ENCODE peak calls at places on chromosomes 3 and 15, in nine cellular contexts. J is ovary, W is breast epithelium, Y is Peyer's patch, C is suprapubic skin, N is uterus, D is H54, B is adrenal gland, Z is body of pancreas. P is an unnamed sample.

GRCh38 chr3:126061301-126062032 is 22.5 kb downstream of the SLC41A3 start:
- DNase-seq in J (no peak), W (no peak), Y (no peak), C (no peak), N (no peak), D (no peak), B (no peak), Z (no peak), P (no peak)

GRCh38 chr3:98223907-98224672 is 40.0 kb upstream of the OR5H6 start:
- DNase-seq in J (no peak), W (no peak), Y (no peak), C (no peak), N (no peak), D (no peak), B (no peak), Z (no peak), P (no peak)

GRCh38 chr3:155391583-155391982 is 98.1 kb upstream of the STRIT1 start:
- DNase-seq in J (no peak), W (peak), Y (no peak), C (no peak), N (peak), D (peak), B (no peak), Z (peak), P (no peak)

GRCh38 chr3:52458770-52459540 is 3.6 kb downstream of the NISCH start:
- DNase-seq in J (no peak), W (no peak), Y (no peak), C (no peak), N (no peak), D (no peak), B (no peak), Z (no peak), P (no peak)

GRCh38 chr15:66164788-66165187 is 88.8 kb downstream of the MEGF11 start:
- DNase-seq in J (no peak), W (no peak), Y (no peak), C (no peak), N (no peak), D (no peak), B (no peak), Z (no peak), P (no peak)

GRCh38 chr3:177835008-177835407 is 637.7 kb upstream of the TBL1XR1 start:
- DNase-seq in J (no peak), W (no peak), Y (no peak), C (no peak), N (no peak), D (peak), B (no peak), Z (no peak), P (no peak)

GRCh38 chr15:71237456-71238188 is 122.4 kb downstream of the THSD4 start:
- DNase-seq in J (peak), W (no peak), Y (peak), C (no peak), N (peak), D (peak), B (no peak), Z (peak), P (peak)

GRCh38 chr15:89501646-89502045 is 5.3 kb upstream of the RHCG start:
- DNase-seq in J (no peak), W (no peak), Y (no peak), C (peak), N (no peak), D (no peak), B (no peak), Z (no peak), P (no peak)

GRCh38 chr3:122928396-122929187 is 99.0 kb downstream of the SEMA5B start:
- DNase-seq in J (no peak), W (no peak), Y (no peak), C (peak), N (no peak), D (no peak), B (no peak), Z (no peak), P (no peak)

GRCh38 chr3:9807981-9808344 is 2.1 kb upstream of the TTLL3 start:
- DNase-seq in J (no peak), W (no peak), Y (no peak), C (no peak), N (no peak), D (no peak), B (no peak), Z (no peak), P (no peak)

GRCh38 chr15:56016281-56016680 is 22.9 kb upstream of the NEDD4 start:
- DNase-seq in J (no peak), W (no peak), Y (no peak), C (no peak), N (no peak), D (no peak), B (no peak), Z (no peak), P (no peak)

GRCh38 chr15:31870336-31871158 is 159.8 kb upstream of the CHRNA7 start:
- DNase-seq in J (peak), W (peak), Y (peak), C (peak), N (peak), D (peak), B (peak), Z (peak), P (peak)
- TF ChIP-seq POLR2A in J (peak), W (no peak), Y (no peak), C (no peak), N (no peak), D (no peak), B (peak), Z (peak), P (no peak)

DNA sequence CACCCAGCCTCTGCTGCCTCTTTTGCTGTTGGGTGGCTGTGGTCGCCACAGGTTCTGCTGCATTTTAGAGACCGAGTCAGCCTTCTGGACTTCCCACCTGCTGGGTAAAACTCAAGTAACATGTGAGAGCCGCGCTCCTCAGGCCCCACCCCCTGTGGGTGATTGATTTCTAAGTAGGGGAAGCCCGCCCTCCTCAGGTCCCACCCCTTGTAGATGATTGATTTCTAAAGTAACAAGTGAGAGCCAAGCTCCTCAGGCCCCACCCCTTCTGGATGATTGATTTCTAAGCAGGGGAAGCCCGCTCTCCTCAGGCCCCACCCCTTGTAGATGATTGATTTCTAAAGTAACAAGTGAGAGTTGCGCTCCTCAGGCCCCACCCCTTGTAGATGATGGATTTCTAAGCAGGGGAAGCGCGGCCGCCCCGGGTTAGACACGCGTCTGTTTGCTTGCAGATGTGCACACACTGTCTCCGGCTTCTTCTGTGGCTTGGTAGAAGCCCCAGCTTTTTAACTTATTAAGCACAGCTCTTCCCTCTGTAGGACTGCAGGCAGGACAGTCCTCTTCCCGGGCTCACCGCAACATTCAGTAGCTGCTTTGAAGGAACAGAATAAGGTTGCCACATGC is 83.4 kb downstream of the FAM43A start:
- DNase-seq in J (peak), W (peak), Y (peak), C (peak), N (peak), D (peak), B (peak), Z (peak), P (peak)
- TF ChIP-seq POLR2A in J (no peak), W (no peak), Y (no peak), C (no peak), N (no peak), D (no peak), B (no peak), Z (no peak), P (no peak)

DNA sequence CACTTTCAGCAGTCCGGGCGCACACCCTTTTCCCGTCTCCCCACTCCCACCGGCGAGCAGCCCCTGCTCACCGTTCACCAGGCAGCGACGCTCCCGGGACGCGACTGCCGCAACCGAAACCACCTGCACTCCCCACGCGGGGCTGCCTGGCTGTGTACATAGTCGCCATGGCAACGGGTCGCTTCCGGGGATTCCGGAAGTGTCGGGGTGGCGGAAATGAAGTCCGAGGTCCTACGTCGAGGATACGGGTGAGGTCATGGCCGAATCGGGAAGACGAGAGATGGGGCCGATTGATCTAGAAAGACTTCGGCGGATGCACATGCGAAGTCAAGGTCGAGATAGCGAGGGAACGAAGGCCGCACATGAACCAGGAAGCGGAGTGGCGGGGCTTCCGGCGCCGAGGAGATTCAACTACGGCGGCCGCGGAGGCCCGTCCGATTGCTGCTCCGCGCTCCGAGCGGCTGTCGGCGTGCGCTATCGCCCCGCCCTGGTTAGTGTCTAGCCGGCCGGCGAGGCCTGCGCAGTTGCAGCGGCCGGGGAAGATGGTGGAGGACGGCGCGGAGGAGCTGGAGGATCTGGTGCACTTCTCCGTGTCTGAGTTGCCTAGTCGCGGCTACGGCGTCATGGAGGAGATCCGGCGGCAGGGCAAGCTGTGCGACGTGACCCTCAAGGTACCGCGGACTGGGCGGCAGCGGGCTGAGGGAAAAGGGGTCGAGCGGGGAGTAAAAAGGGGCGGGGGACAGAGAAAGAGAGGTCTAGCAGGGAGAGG is at the start of the genes KIF9 and KLHL18:
- DNase-seq in J (peak), W (peak), Y (peak), C (peak), N (peak), D (peak), B (peak), Z (peak), P (peak)
- TF ChIP-seq POLR2A in J (peak), W (no peak), Y (peak), C (no peak), N (no peak), D (peak), B (peak), Z (peak), P (no peak)

DNA sequence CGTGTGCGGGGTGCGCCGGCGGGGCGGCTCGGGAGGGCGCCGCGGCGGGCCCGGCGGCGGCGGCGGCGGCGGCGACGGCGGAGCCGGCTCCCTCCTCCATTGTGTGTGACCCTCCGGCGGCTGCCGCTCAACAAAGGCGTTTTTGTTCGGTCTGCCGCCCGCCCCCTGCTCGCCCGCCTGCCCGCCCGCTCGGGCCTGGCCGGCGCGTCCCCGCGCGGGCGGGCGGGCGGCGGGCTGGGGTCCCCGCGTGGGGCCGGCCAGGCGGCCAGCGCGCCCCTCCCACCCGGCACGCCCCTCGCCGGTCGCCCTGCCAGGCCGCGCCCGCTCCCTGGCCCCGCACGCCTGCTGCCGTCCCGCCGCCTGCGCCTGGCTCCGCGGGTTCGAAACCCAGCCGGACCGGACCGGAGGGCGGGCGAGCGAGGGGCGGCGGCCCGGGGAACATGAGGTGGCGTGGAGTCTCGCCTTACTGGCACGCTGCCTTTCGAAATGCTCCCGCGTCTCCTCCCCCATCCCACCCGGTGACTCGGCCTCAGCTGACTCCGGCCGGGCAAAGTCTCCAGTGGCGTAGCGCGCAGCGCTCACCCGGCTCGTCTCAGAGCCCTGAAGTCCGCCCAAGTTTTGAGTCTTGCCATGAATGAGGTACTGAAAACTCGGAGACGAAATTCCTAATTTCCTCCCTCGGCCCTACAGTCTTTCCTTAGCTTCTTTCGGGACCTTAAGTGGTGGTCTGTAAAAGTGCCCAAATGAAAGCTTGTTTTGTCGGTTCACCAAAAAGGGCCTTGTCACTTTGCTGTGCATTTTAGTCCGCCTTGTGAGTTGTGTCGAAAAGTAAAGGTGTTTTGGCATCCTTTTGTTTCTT is 604 bp downstream of the MAPK6 start:
- DNase-seq in J (peak), W (peak), Y (peak), C (peak), N (peak), D (peak), B (peak), Z (peak), P (peak)
- TF ChIP-seq POLR2A in J (peak), W (peak), Y (peak), C (peak), N (peak), D (no peak), B (peak), Z (peak), P (no peak)

GRCh38 chr15:85579011-85579701 is 198.8 kb downstream of the AKAP13 start:
- DNase-seq in J (no peak), W (no peak), Y (peak), C (no peak), N (no peak), D (no peak), B (no peak), Z (peak), P (peak)
- TF ChIP-seq POLR2A in J (no peak), W (no peak), Y (peak), C (no peak), N (no peak), D (no peak), B (no peak), Z (peak), P (no peak)

P was measured in stomach.